ENCODE peak calls at places on chromosome 18, in nine cellular contexts. One of them, this sample, is unnamed.

GRCh38 chr18:64019922-64020756 is 50.3 kb downstream of the SERPINB8 start:
- DNase-seq in NCI-H774: no peak
- DNase-seq in pancreas: no peak
- DNase-seq in AG09319: no peak
- DNase-seq in GF-D8: no peak
- DNase-seq in H7: peak; percentile 28
- DNase-seq in activated naive CD4-positive, alpha-beta T cell treated with anti-CD3 and anti-CD28 coated beads, Interleukin-2, amount 10 ng/mL, durations not matched to agents 7 days and 5 days: no peak
- DNase-seq in T-helper 1 cell: no peak
- DNase-seq in stimulated activated CD8-positive, alpha-beta memory T cell treated with anti-CD3 and anti-CD28 coated beads, Interleukin-4, amount 100 ng/mL, for 4 hours: no peak
- DNase-seq in this sample: no peak

GRCh38 chr18:79901665-79902064 is 49.8 kb downstream of the SLC66A2 start:
- DNase-seq in NCI-H774: no peak
- DNase-seq in activated naive CD4-positive, alpha-beta T cell treated with anti-CD3 and anti-CD28 coated beads, Interleukin-2, amount 10 ng/mL, durations not matched to agents 7 days and 5 days: no peak
- DNase-seq in GF-D8: no peak
- DNase-seq in AG09319: no peak
- DNase-seq in pancreas: no peak
- DNase-seq in T-helper 1 cell: no peak
- DNase-seq in H7: no peak
- DNase-seq in stimulated activated CD8-positive, alpha-beta memory T cell treated with anti-CD3 and anti-CD28 coated beads, Interleukin-4, amount 100 ng/mL, for 4 hours: no peak
- DNase-seq in this sample: no peak

GRCh38 chr18:44033144-44033543 is 647.5 kb upstream of the SETBP1 start:
- DNase-seq in GF-D8: no peak
- DNase-seq in stimulated activated CD8-positive, alpha-beta memory T cell treated with anti-CD3 and anti-CD28 coated beads, Interleukin-4, amount 100 ng/mL, for 4 hours: no peak
- DNase-seq in T-helper 1 cell: no peak
- DNase-seq in H7: no peak
- DNase-seq in NCI-H774: no peak
- DNase-seq in AG09319: no peak
- DNase-seq in pancreas: no peak
- DNase-seq in activated naive CD4-positive, alpha-beta T cell treated with anti-CD3 and anti-CD28 coated beads, Interleukin-2, amount 10 ng/mL, durations not matched to agents 7 days and 5 days: no peak
- DNase-seq in this sample: no peak

GRCh38 chr18:25826823-25827617 is 263.4 kb downstream of the SS18 start:
- DNase-seq in stimulated activated CD8-positive, alpha-beta memory T cell treated with anti-CD3 and anti-CD28 coated beads, Interleukin-4, amount 100 ng/mL, for 4 hours: no peak
- DNase-seq in H7: no peak
- DNase-seq in activated naive CD4-positive, alpha-beta T cell treated with anti-CD3 and anti-CD28 coated beads, Interleukin-2, amount 10 ng/mL, durations not matched to agents 7 days and 5 days: no peak
- DNase-seq in NCI-H774: no peak
- DNase-seq in T-helper 1 cell: no peak
- DNase-seq in pancreas: no peak
- DNase-seq in AG09319: no peak
- DNase-seq in GF-D8: no peak
- DNase-seq in this sample: no peak

GRCh38 chr18:77360315-77361186 is 110.9 kb downstream of the GALR1 start:
- DNase-seq in GF-D8: no peak
- DNase-seq in H7: no peak
- DNase-seq in stimulated activated CD8-positive, alpha-beta memory T cell treated with anti-CD3 and anti-CD28 coated beads, Interleukin-4, amount 100 ng/mL, for 4 hours: no peak
- DNase-seq in NCI-H774: no peak
- DNase-seq in pancreas: no peak
- DNase-seq in T-helper 1 cell: no peak
- DNase-seq in activated naive CD4-positive, alpha-beta T cell treated with anti-CD3 and anti-CD28 coated beads, Interleukin-2, amount 10 ng/mL, durations not matched to agents 7 days and 5 days: no peak
- DNase-seq in AG09319: no peak
- DNase-seq in this sample: no peak

GRCh38 chr18:63905361-63905760 is 2.4 kb upstream of the SERPINB10 start:
- DNase-seq in GF-D8: peak; percentile 11
- DNase-seq in pancreas: no peak
- DNase-seq in AG09319: no peak
- DNase-seq in NCI-H774: no peak
- DNase-seq in activated naive CD4-positive, alpha-beta T cell treated with anti-CD3 and anti-CD28 coated beads, Interleukin-2, amount 10 ng/mL, durations not matched to agents 7 days and 5 days: no peak
- DNase-seq in H7: no peak
- DNase-seq in stimulated activated CD8-positive, alpha-beta memory T cell treated with anti-CD3 and anti-CD28 coated beads, Interleukin-4, amount 100 ng/mL, for 4 hours: no peak
- DNase-seq in T-helper 1 cell: no peak
- DNase-seq in this sample: no peak

GRCh38 chr18:48931680-48932461 is 18.9 kb downstream of the SMAD7 start:
- DNase-seq in pancreas: no peak
- DNase-seq in H7: no peak
- DNase-seq in NCI-H774: no peak
- DNase-seq in GF-D8: no peak
- DNase-seq in AG09319: no peak
- DNase-seq in stimulated activated CD8-positive, alpha-beta memory T cell treated with anti-CD3 and anti-CD28 coated beads, Interleukin-4, amount 100 ng/mL, for 4 hours: no peak
- DNase-seq in activated naive CD4-positive, alpha-beta T cell treated with anti-CD3 and anti-CD28 coated beads, Interleukin-2, amount 10 ng/mL, durations not matched to agents 7 days and 5 days: no peak
- DNase-seq in T-helper 1 cell: no peak
- DNase-seq in this sample: peak; percentile 78

GRCh38 chr18:11987527-11987926 is 6.2 kb downstream of the IMPA2 start:
- DNase-seq in stimulated activated CD8-positive, alpha-beta memory T cell treated with anti-CD3 and anti-CD28 coated beads, Interleukin-4, amount 100 ng/mL, for 4 hours: no peak
- DNase-seq in H7: no peak
- DNase-seq in GF-D8: peak; percentile 81
- DNase-seq in T-helper 1 cell: no peak
- DNase-seq in AG09319: no peak
- DNase-seq in NCI-H774: no peak
- DNase-seq in activated naive CD4-positive, alpha-beta T cell treated with anti-CD3 and anti-CD28 coated beads, Interleukin-2, amount 10 ng/mL, durations not matched to agents 7 days and 5 days: no peak
- DNase-seq in pancreas: no peak
- DNase-seq in this sample: peak; percentile 48

GRCh38 chr18:48396561-48396960 is 12.6 kb downstream of the ZBTB7C start:
- DNase-seq in NCI-H774: no peak
- DNase-seq in GF-D8: no peak
- DNase-seq in pancreas: no peak
- DNase-seq in activated naive CD4-positive, alpha-beta T cell treated with anti-CD3 and anti-CD28 coated beads, Interleukin-2, amount 10 ng/mL, durations not matched to agents 7 days and 5 days: no peak
- DNase-seq in H7: no peak
- DNase-seq in AG09319: no peak
- DNase-seq in T-helper 1 cell: no peak
- DNase-seq in stimulated activated CD8-positive, alpha-beta memory T cell treated with anti-CD3 and anti-CD28 coated beads, Interleukin-4, amount 100 ng/mL, for 4 hours: no peak
- DNase-seq in this sample: no peak

GRCh38 chr18:25230658-25231326 is 121.2 kb downstream of the ZNF521 start:
- DNase-seq in T-helper 1 cell: no peak
- DNase-seq in H7: no peak
- DNase-seq in AG09319: peak; percentile 71
- DNase-seq in stimulated activated CD8-positive, alpha-beta memory T cell treated with anti-CD3 and anti-CD28 coated beads, Interleukin-4, amount 100 ng/mL, for 4 hours: no peak
- DNase-seq in pancreas: no peak
- DNase-seq in GF-D8: no peak
- DNase-seq in activated naive CD4-positive, alpha-beta T cell treated with anti-CD3 and anti-CD28 coated beads, Interleukin-2, amount 10 ng/mL, durations not matched to agents 7 days and 5 days: no peak
- DNase-seq in NCI-H774: no peak
- DNase-seq in this sample: no peak

GRCh38 chr18:68438536-68438935 is 276.4 kb downstream of the TMX3 start:
- DNase-seq in H7: no peak
- DNase-seq in pancreas: no peak
- DNase-seq in GF-D8: no peak
- DNase-seq in activated naive CD4-positive, alpha-beta T cell treated with anti-CD3 and anti-CD28 coated beads, Interleukin-2, amount 10 ng/mL, durations not matched to agents 7 days and 5 days: no peak
- DNase-seq in NCI-H774: no peak
- DNase-seq in T-helper 1 cell: no peak
- DNase-seq in AG09319: no peak
- DNase-seq in stimulated activated CD8-positive, alpha-beta memory T cell treated with anti-CD3 and anti-CD28 coated beads, Interleukin-4, amount 100 ng/mL, for 4 hours: no peak
- DNase-seq in this sample: no peak

GRCh38 chr18:56124186-56124585 is 514.2 kb downstream of the TXNL1 start:
- DNase-seq in T-helper 1 cell: no peak
- DNase-seq in pancreas: no peak
- DNase-seq in activated naive CD4-positive, alpha-beta T cell treated with anti-CD3 and anti-CD28 coated beads, Interleukin-2, amount 10 ng/mL, durations not matched to agents 7 days and 5 days: no peak
- DNase-seq in GF-D8: no peak
- DNase-seq in AG09319: peak; percentile 44
- DNase-seq in stimulated activated CD8-positive, alpha-beta memory T cell treated with anti-CD3 and anti-CD28 coated beads, Interleukin-4, amount 100 ng/mL, for 4 hours: no peak
- DNase-seq in H7: no peak
- DNase-seq in NCI-H774: no peak
- DNase-seq in this sample: no peak

GRCh38 chr18:49677081-49677480 is 115.2 kb downstream of the LIPG start:
- DNase-seq in H7: no peak
- DNase-seq in stimulated activated CD8-positive, alpha-beta memory T cell treated with anti-CD3 and anti-CD28 coated beads, Interleukin-4, amount 100 ng/mL, for 4 hours: no peak
- DNase-seq in NCI-H774: no peak
- DNase-seq in GF-D8: no peak
- DNase-seq in pancreas: no peak
- DNase-seq in AG09319: no peak
- DNase-seq in activated naive CD4-positive, alpha-beta T cell treated with anti-CD3 and anti-CD28 coated beads, Interleukin-2, amount 10 ng/mL, durations not matched to agents 7 days and 5 days: no peak
- DNase-seq in T-helper 1 cell: no peak
- DNase-seq in this sample: no peak

GRCh38 chr18:22579271-22579670 is 161.6 kb upstream of the CTAGE1 start:
- DNase-seq in H7: no peak
- DNase-seq in activated naive CD4-positive, alpha-beta T cell treated with anti-CD3 and anti-CD28 coated beads, Interleukin-2, amount 10 ng/mL, durations not matched to agents 7 days and 5 days: no peak
- DNase-seq in AG09319: no peak
- DNase-seq in stimulated activated CD8-positive, alpha-beta memory T cell treated with anti-CD3 and anti-CD28 coated beads, Interleukin-4, amount 100 ng/mL, for 4 hours: no peak
- DNase-seq in GF-D8: no peak
- DNase-seq in T-helper 1 cell: no peak
- DNase-seq in pancreas: no peak
- DNase-seq in NCI-H774: no peak
- DNase-seq in this sample: no peak

GRCh38 chr18:14997367-14997766 is 249.4 kb downstream of the ANKRD30B start:
- DNase-seq in T-helper 1 cell: no peak
- DNase-seq in pancreas: no peak
- DNase-seq in H7: no peak
- DNase-seq in activated naive CD4-positive, alpha-beta T cell treated with anti-CD3 and anti-CD28 coated beads, Interleukin-2, amount 10 ng/mL, durations not matched to agents 7 days and 5 days: no peak
- DNase-seq in NCI-H774: no peak
- DNase-seq in AG09319: no peak
- DNase-seq in GF-D8: no peak
- DNase-seq in stimulated activated CD8-positive, alpha-beta memory T cell treated with anti-CD3 and anti-CD28 coated beads, Interleukin-4, amount 100 ng/mL, for 4 hours: no peak
- DNase-seq in this sample: no peak

GRCh38 chr18:45569566-45569965 is 45.7 kb upstream of the SLC14A2 start:
- DNase-seq in H7: no peak
- DNase-seq in stimulated activated CD8-positive, alpha-beta memory T cell treated with anti-CD3 and anti-CD28 coated beads, Interleukin-4, amount 100 ng/mL, for 4 hours: no peak
- DNase-seq in NCI-H774: no peak
- DNase-seq in pancreas: no peak
- DNase-seq in GF-D8: no peak
- DNase-seq in T-helper 1 cell: no peak
- DNase-seq in activated naive CD4-positive, alpha-beta T cell treated with anti-CD3 and anti-CD28 coated beads, Interleukin-2, amount 10 ng/mL, durations not matched to agents 7 days and 5 days: no peak
- DNase-seq in AG09319: no peak
- DNase-seq in this sample: no peak

GRCh38 chr18:5106730-5107129 is 90.3 kb downstream of the AKAIN1 start:
- DNase-seq in AG09319: no peak
- DNase-seq in activated naive CD4-positive, alpha-beta T cell treated with anti-CD3 and anti-CD28 coated beads, Interleukin-2, amount 10 ng/mL, durations not matched to agents 7 days and 5 days: no peak
- DNase-seq in GF-D8: no peak
- DNase-seq in T-helper 1 cell: no peak
- DNase-seq in NCI-H774: no peak
- DNase-seq in H7: no peak
- DNase-seq in stimulated activated CD8-positive, alpha-beta memory T cell treated with anti-CD3 and anti-CD28 coated beads, Interleukin-4, amount 100 ng/mL, for 4 hours: no peak
- DNase-seq in pancreas: no peak
- DNase-seq in this sample: no peak

GRCh38 chr18:8657873-8658521 is 47.4 kb upstream of the MTCL1 start:
- DNase-seq in stimulated activated CD8-positive, alpha-beta memory T cell treated with anti-CD3 and anti-CD28 coated beads, Interleukin-4, amount 100 ng/mL, for 4 hours: no peak
- DNase-seq in GF-D8: no peak
- DNase-seq in pancreas: no peak
- DNase-seq in activated naive CD4-positive, alpha-beta T cell treated with anti-CD3 and anti-CD28 coated beads, Interleukin-2, amount 10 ng/mL, durations not matched to agents 7 days and 5 days: no peak
- DNase-seq in AG09319: no peak
- DNase-seq in T-helper 1 cell: no peak
- DNase-seq in NCI-H774: no peak
- DNase-seq in H7: peak; percentile 55
- DNase-seq in this sample: no peak

GRCh38 chr18:42182728-42183700 is 228.0 kb downstream of the PIK3C3 start:
- DNase-seq in H7: no peak
- DNase-seq in stimulated activated CD8-positive, alpha-beta memory T cell treated with anti-CD3 and anti-CD28 coated beads, Interleukin-4, amount 100 ng/mL, for 4 hours: no peak
- DNase-seq in T-helper 1 cell: no peak
- DNase-seq in pancreas: no peak
- DNase-seq in GF-D8: no peak
- DNase-seq in NCI-H774: no peak
- DNase-seq in activated naive CD4-positive, alpha-beta T cell treated with anti-CD3 and anti-CD28 coated beads, Interleukin-2, amount 10 ng/mL, durations not matched to agents 7 days and 5 days: no peak
- DNase-seq in AG09319: no peak
- DNase-seq in this sample: no peak

GRCh38 chr18:69996951-69997798 is 49.5 kb upstream of the CD226 start:
- DNase-seq in GF-D8: no peak
- DNase-seq in NCI-H774: no peak
- DNase-seq in AG09319: no peak
- DNase-seq in T-helper 1 cell: no peak
- DNase-seq in pancreas: no peak
- DNase-seq in stimulated activated CD8-positive, alpha-beta memory T cell treated with anti-CD3 and anti-CD28 coated beads, Interleukin-4, amount 100 ng/mL, for 4 hours: no peak
- DNase-seq in H7: no peak
- DNase-seq in activated naive CD4-positive, alpha-beta T cell treated with anti-CD3 and anti-CD28 coated beads, Interleukin-2, amount 10 ng/mL, durations not matched to agents 7 days and 5 days: no peak
- DNase-seq in this sample: no peak

GRCh38 chr18:13453714-13454113 is 235.2 kb downstream of the LDLRAD4 start:
- DNase-seq in NCI-H774: no peak
- DNase-seq in T-helper 1 cell: no peak
- DNase-seq in activated naive CD4-positive, alpha-beta T cell treated with anti-CD3 and anti-CD28 coated beads, Interleukin-2, amount 10 ng/mL, durations not matched to agents 7 days and 5 days: no peak
- DNase-seq in pancreas: no peak
- DNase-seq in AG09319: no peak
- DNase-seq in stimulated activated CD8-positive, alpha-beta memory T cell treated with anti-CD3 and anti-CD28 coated beads, Interleukin-4, amount 100 ng/mL, for 4 hours: no peak
- DNase-seq in GF-D8: no peak
- DNase-seq in H7: no peak
- DNase-seq in this sample: no peak

GRCh38 chr18:36697905-36698304 is 130.9 kb downstream of the TPGS2 start:
- DNase-seq in activated naive CD4-positive, alpha-beta T cell treated with anti-CD3 and anti-CD28 coated beads, Interleukin-2, amount 10 ng/mL, durations not matched to agents 7 days and 5 days: no peak
- DNase-seq in H7: no peak
- DNase-seq in T-helper 1 cell: no peak
- DNase-seq in NCI-H774: no peak
- DNase-seq in pancreas: no peak
- DNase-seq in AG09319: peak; percentile 75
- DNase-seq in stimulated activated CD8-positive, alpha-beta memory T cell treated with anti-CD3 and anti-CD28 coated beads, Interleukin-4, amount 100 ng/mL, for 4 hours: no peak
- DNase-seq in GF-D8: no peak
- DNase-seq in this sample: no peak

GRCh38 chr18:24368749-24369148 is 28.9 kb downstream of the OSBPL1A start:
- DNase-seq in activated naive CD4-positive, alpha-beta T cell treated with anti-CD3 and anti-CD28 coated beads, Interleukin-2, amount 10 ng/mL, durations not matched to agents 7 days and 5 days: peak; percentile 44
- DNase-seq in T-helper 1 cell: no peak
- DNase-seq in stimulated activated CD8-positive, alpha-beta memory T cell treated with anti-CD3 and anti-CD28 coated beads, Interleukin-4, amount 100 ng/mL, for 4 hours: no peak
- DNase-seq in H7: no peak
- DNase-seq in AG09319: no peak
- DNase-seq in NCI-H774: no peak
- DNase-seq in GF-D8: no peak
- DNase-seq in pancreas: no peak
- DNase-seq in this sample: peak; percentile 80

GRCh38 chr18:23661735-23662308 is 889 bp downstream of the ANKRD29 start:
- DNase-seq in activated naive CD4-positive, alpha-beta T cell treated with anti-CD3 and anti-CD28 coated beads, Interleukin-2, amount 10 ng/mL, durations not matched to agents 7 days and 5 days: no peak
- DNase-seq in stimulated activated CD8-positive, alpha-beta memory T cell treated with anti-CD3 and anti-CD28 coated beads, Interleukin-4, amount 100 ng/mL, for 4 hours: no peak
- DNase-seq in pancreas: no peak
- DNase-seq in GF-D8: no peak
- DNase-seq in NCI-H774: no peak
- DNase-seq in T-helper 1 cell: no peak
- DNase-seq in H7: no peak
- DNase-seq in AG09319: no peak
- DNase-seq in this sample: no peak

GRCh38 chr18:75290737-75291358 is 80.3 kb downstream of the TSHZ1 start:
- DNase-seq in pancreas: no peak
- DNase-seq in T-helper 1 cell: no peak
- DNase-seq in activated naive CD4-positive, alpha-beta T cell treated with anti-CD3 and anti-CD28 coated beads, Interleukin-2, amount 10 ng/mL, durations not matched to agents 7 days and 5 days: no peak
- DNase-seq in H7: no peak
- DNase-seq in AG09319: no peak
- DNase-seq in stimulated activated CD8-positive, alpha-beta memory T cell treated with anti-CD3 and anti-CD28 coated beads, Interleukin-4, amount 100 ng/mL, for 4 hours: no peak
- DNase-seq in GF-D8: no peak
- DNase-seq in NCI-H774: peak; percentile 89
- DNase-seq in this sample: no peak

GRCh38 chr18:13620206-13620672 is 106.1 kb downstream of the FAM210A start:
- DNase-seq in AG09319: no peak
- DNase-seq in stimulated activated CD8-positive, alpha-beta memory T cell treated with anti-CD3 and anti-CD28 coated beads, Interleukin-4, amount 100 ng/mL, for 4 hours: no peak
- DNase-seq in NCI-H774: no peak
- DNase-seq in activated naive CD4-positive, alpha-beta T cell treated with anti-CD3 and anti-CD28 coated beads, Interleukin-2, amount 10 ng/mL, durations not matched to agents 7 days and 5 days: no peak
- DNase-seq in GF-D8: no peak
- DNase-seq in pancreas: no peak
- DNase-seq in H7: no peak
- DNase-seq in T-helper 1 cell: no peak
- DNase-seq in this sample: no peak

This sample was measured in activated effector memory CD4-positive, alpha-beta T cell treated with anti-CD3 and anti-CD28 coated beads, Interleukin-2, amount 50 U/mL, for 16 hours.